ENCODE peak calls at places on chromosomes 5 and 9, in ten cellular contexts. J, T, N, I, B, R, Z, S, L and F are unnamed samples.

GRCh38 chr5:56615750-56616149 is 199.6 kb upstream of the MAP3K1 start:
- DNase-seq in J (no peak), T (no peak), N (no peak), I (no peak), B (no peak), R (no peak), Z (no peak), S (no peak), L (no peak), F (no peak)

GRCh38 chr5:76583163-76584047 is 39.8 kb downstream of the F2RL2 start:
- DNase-seq in J (peak; percentile 23), T (peak; percentile 65), N (peak; percentile 20), I (no peak), B (no peak), R (no peak), Z (no peak), S (no peak), L (no peak), F (no peak)

GRCh38 chr5:133948721-133949120 is 19.7 kb downstream of the C5orf15 start:
- DNase-seq in J (no peak), T (no peak), N (no peak), I (no peak), B (no peak), R (no peak), Z (no peak), S (no peak), L (no peak), F (no peak)

GRCh38 chr5:138932171-138932810 is 57.2 kb upstream of the LRRTM2 start:
- DNase-seq in J (no peak), T (no peak), N (no peak), I (no peak), B (no peak), R (no peak), Z (no peak), S (no peak), L (peak; percentile 78), F (peak; percentile 79)

GRCh38 chr5:41857989-41858388 is 12.2 kb downstream of the OXCT1 start:
- DNase-seq in J (no peak), T (no peak), N (no peak), I (no peak), B (no peak), R (no peak), Z (no peak), S (no peak), L (no peak), F (no peak)

GRCh38 chr9:133932633-133933032 is 59.5 kb downstream of the VAV2 start:
- DNase-seq in J (no peak), T (no peak), N (no peak), I (no peak), B (no peak), R (no peak), Z (no peak), S (no peak), L (no peak), F (no peak)

GRCh38 chr5:1021136-1021968 is 12.8 kb downstream of the NKD2 start:
- DNase-seq in J (no peak), T (no peak), N (no peak), I (no peak), B (no peak), R (no peak), Z (no peak), S (no peak), L (peak; percentile 60), F (peak; percentile 91)

GRCh38 chr5:180198208-180198607 is 10.8 kb downstream of the RASGEF1C start:
- DNase-seq in J (no peak), T (no peak), N (no peak), I (no peak), B (no peak), R (no peak), Z (no peak), S (no peak), L (no peak), F (peak; percentile 22)

GRCh38 chr5:104429911-104430310 is 867.3 kb upstream of the NUDT12 start:
- DNase-seq in J (no peak), T (no peak), N (no peak), I (no peak), B (no peak), R (no peak), Z (no peak), S (no peak), L (no peak), F (no peak)

GRCh38 chr5:140596364-140596763 is 31.7 kb downstream of the SLC35A4 start:
- DNase-seq in J (no peak), T (peak; percentile 62), N (no peak), I (no peak), B (no peak), R (no peak), Z (no peak), S (peak; percentile 67), L (no peak), F (no peak)

GRCh38 chr5:88686077-88686541 is 196.9 kb downstream of the MEF2C start:
- DNase-seq in J (no peak), T (no peak), N (no peak), I (no peak), B (no peak), R (no peak), Z (no peak), S (no peak), L (peak; percentile 2), F (no peak)

GRCh38 chr9:15354713-15355112 is 47.7 kb upstream of the TTC39B start:
- DNase-seq in J (no peak), T (no peak), N (no peak), I (no peak), B (no peak), R (no peak), Z (no peak), S (no peak), L (peak; percentile 48), F (no peak)

GRCh38 chr9:21833090-21833801 is 30.8 kb downstream of the MTAP start:
- DNase-seq in J (peak; percentile 83), T (no peak), N (no peak), I (no peak), B (no peak), R (no peak), Z (no peak), S (no peak), L (no peak), F (no peak)

GRCh38 chr5:102536323-102536928 is 37.6 kb upstream of the SLCO6A1 start:
- DNase-seq in J (peak; percentile 13), T (peak; percentile 29), N (peak; percentile 33), I (no peak), B (no peak), R (no peak), Z (no peak), S (no peak), L (no peak), F (no peak)

GRCh38 chr9:68643901-68644809 is 60.9 kb upstream of the PIP5K1B start:
- DNase-seq in J (no peak), T (no peak), N (no peak), I (no peak), B (no peak), R (no peak), Z (no peak), S (no peak), L (peak; percentile 74), F (no peak)

GRCh38 chr5:157961176-157961575 is 102.2 kb upstream of the CLINT1 start:
- DNase-seq in J (no peak), T (no peak), N (no peak), I (no peak), B (no peak), R (no peak), Z (no peak), S (no peak), L (no peak), F (no peak)

GRCh38 chr5:32504923-32505596 is 60.5 kb upstream of the ZFR start:
- DNase-seq in J (no peak), T (peak; percentile 93), N (no peak), I (no peak), B (no peak), R (no peak), Z (no peak), S (peak; percentile 50), L (peak; percentile 26), F (peak; percentile 59)

GRCh38 chr9:126336350-126337335 is 10.0 kb downstream of the MVB12B start:
- DNase-seq in J (no peak), T (no peak), N (no peak), I (no peak), B (no peak), R (no peak), Z (no peak), S (no peak), L (no peak), F (no peak)

GRCh38 chr9:12818431-12819000 is 43.7 kb downstream of the LURAP1L start:
- DNase-seq in J (no peak), T (peak; percentile 61), N (peak; percentile 58), I (no peak), B (no peak), R (no peak), Z (no peak), S (no peak), L (peak; percentile 5), F (peak; percentile 9)

GRCh38 chr5:34509392-34509791 is 146.7 kb upstream of the RAI14 start:
- DNase-seq in J (no peak), T (no peak), N (no peak), I (no peak), B (no peak), R (peak; percentile 68), Z (no peak), S (no peak), L (no peak), F (no peak)

GRCh38 chr9:127788337-127789011 is 2.6 kb downstream of the CDK9 start:
- DNase-seq in J (no peak), T (no peak), N (no peak), I (no peak), B (no peak), R (no peak), Z (no peak), S (no peak), L (no peak), F (peak; percentile 44)

GRCh38 chr5:43680286-43680685 is 77.3 kb downstream of the NNT start:
- DNase-seq in J (no peak), T (no peak), N (no peak), I (no peak), B (no peak), R (peak; percentile 35), Z (no peak), S (no peak), L (no peak), F (no peak)

GRCh38 chr5:172881691-172882370 is 47.8 kb downstream of the ERGIC1 start:
- DNase-seq in J (no peak), T (peak; percentile 63), N (no peak), I (no peak), B (no peak), R (peak; percentile 97), Z (no peak), S (no peak), L (no peak), F (no peak)

GRCh38 chr5:39420482-39421145 is 4.2 kb downstream of the DAB2 start:
- DNase-seq in J (no peak), T (peak; percentile 86), N (peak; percentile 52), I (no peak), B (no peak), R (no peak), Z (no peak), S (peak; percentile 61), L (no peak), F (no peak)

GRCh38 chr5:134145779-134146581 is 30.8 kb downstream of the SKP1 start:
- DNase-seq in J (peak; percentile 65), T (peak; percentile 76), N (peak; percentile 79), I (no peak), B (peak; percentile 87), R (peak; percentile 49), Z (peak; percentile 75), S (peak; percentile 75), L (peak; percentile 89), F (peak; percentile 88)

GRCh38 chr5:146877178-146877681 is 1.3 kb downstream of the PPP2R2B start:
- DNase-seq in J (no peak), T (no peak), N (no peak), I (no peak), B (no peak), R (no peak), Z (no peak), S (no peak), L (peak; percentile 35), F (peak; percentile 37)

GRCh38 chr9:109487247-109487646 is 10.9 kb downstream of the PTPN3 start:
- DNase-seq in J (peak; percentile 41), T (no peak), N (no peak), I (no peak), B (no peak), R (no peak), Z (no peak), S (no peak), L (peak; percentile 37), F (peak; percentile 52)

GRCh38 chr9:110566156-110566555 is 13.4 kb downstream of the SVEP1 start:
- DNase-seq in J (no peak), T (no peak), N (no peak), I (no peak), B (no peak), R (no peak), Z (no peak), S (no peak), L (no peak), F (no peak)